ENCODE peak calls at places on chromosome 6, in eight cellular contexts. W is body of pancreas, R is upper lobe of left lung, A is cardiac muscle cell, H is heart left ventricle, S is testis, Z is heart right ventricle, O is lower lobe of right lung. V is an unnamed sample. For H3K4me1, the result is how much of the 10 kb centered on the place peaks cover.

GRCh38 chr6:155341130-155341828 is 27.0 kb upstream of the TFB1M start:
- DNase-seq in H (no peak), O (no peak), S (no peak), A (peak), W (no peak), R (no peak), Z (no peak), V (no peak)

GRCh38 chr6:81772741-81773140 is 20.3 kb upstream of the TENT5A start:
- DNase-seq in H (no peak), A (no peak), S (no peak), Z (no peak), W (no peak), R (no peak), O (no peak), V (no peak)

GRCh38 chr6:165876568-165876967 is 213.5 kb upstream of the PDE10A start:
- DNase-seq in R (no peak), A (peak), O (no peak), S (no peak), H (peak), W (peak), Z (peak), V (no peak)

GRCh38 chr6:168318090-168318489 is 1.5 kb downstream of the DACT2 start:
- DNase-seq in O (no peak), A (no peak), S (no peak), R (no peak), H (no peak), Z (no peak), W (no peak), V (no peak)

GRCh38 chr6:97812940-97813339 is 529.9 kb upstream of the MMS22L start:
- DNase-seq in R (no peak), H (no peak), Z (no peak), A (no peak), S (no peak), O (no peak), W (no peak), V (no peak)

GRCh38 chr6:126531273-126531672 is 191.4 kb downstream of the CENPW start:
- DNase-seq in S (no peak), O (no peak), A (no peak), R (no peak), H (no peak), W (no peak), Z (no peak), V (no peak)

GRCh38 chr6:6758915-6759654 is 170.6 kb downstream of the LY86 start:
- DNase-seq in Z (no peak), W (peak), H (peak), S (peak), O (no peak), R (peak), A (peak), V (peak)

GRCh38 chr6:65566117-65566516 is 140.9 kb downstream of the EYS start:
- DNase-seq in W (no peak), O (no peak), H (no peak), R (no peak), S (no peak), Z (no peak), A (no peak), V (peak)

GRCh38 chr6:40966860-40967259 is 72.2 kb downstream of the UNC5CL start:
- DNase-seq in H (no peak), A (no peak), W (no peak), O (no peak), S (no peak), Z (no peak), R (no peak), V (no peak)

GRCh38 chr6:164069352-164070022 is 655.0 kb downstream of the QKI start:
- DNase-seq in O (no peak), R (peak), S (no peak), A (peak), H (peak), W (no peak), Z (peak), V (peak)

GRCh38 chr6:142680308-142680707 is 264.7 kb downstream of the HIVEP2 start:
- DNase-seq in H (no peak), R (no peak), Z (no peak), A (peak), W (no peak), O (no peak), S (no peak), V (no peak)

GRCh38 chr6:131443514-131443913 is 129.5 kb upstream of the ARG1 start:
- DNase-seq in W (no peak), O (no peak), H (no peak), Z (no peak), R (no peak), A (no peak), S (no peak), V (no peak)

GRCh38 chr6:118350881-118351430 is 197.1 kb upstream of the PLN start:
- DNase-seq in H (no peak), S (no peak), A (no peak), Z (no peak), W (no peak), O (no peak), R (no peak), V (peak)

GRCh38 chr6:153662982-153663381 is 376.1 kb upstream of the OPRM1 start:
- DNase-seq in A (no peak), R (no peak), W (no peak), H (no peak), O (no peak), S (no peak), Z (no peak), V (no peak)

GRCh38 chr6:44858998-44859397 is 469.1 kb upstream of the RUNX2 start:
- DNase-seq in A (peak), S (no peak), H (no peak), O (no peak), Z (no peak), W (no peak), R (no peak), V (peak)

GRCh38 chr6:151763303-151763702 is 44.2 kb upstream of the ESR1 start:
- DNase-seq in W (no peak), H (no peak), S (peak), R (no peak), Z (no peak), O (no peak), A (peak), V (peak)

GRCh38 chr6:15246217-15247211 is 645 bp downstream of the JARID2 start:
- DNase-seq in A (peak), S (no peak), Z (no peak), W (no peak), O (no peak), R (no peak), H (no peak), V (peak)

GRCh38 chr6:136252441-136252840 is 2.3 kb upstream of the MTFR2 start:
- DNase-seq in S (no peak), O (no peak), W (no peak), A (no peak), Z (no peak), R (no peak), H (no peak), V (no peak)
- H3K4me3 ChIP-seq in S (no peak), O (no peak), W (no peak), A (no peak), Z (no peak), R (no peak), H (no peak), V (no peak)

GRCh38 chr6:35092362-35093117 is 48.6 kb downstream of the TCP11 start:
- DNase-seq in A (peak), Z (no peak), H (no peak), R (no peak), O (no peak), S (no peak), W (no peak), V (no peak)

GRCh38 chr6:35094183-35094582 is 47.0 kb downstream of the TCP11 start:
- DNase-seq in Z (no peak), O (no peak), W (no peak), R (no peak), S (no peak), H (no peak), A (peak), V (no peak)

GRCh38 chr6:35091353-35092083 is 49.6 kb downstream of the TCP11 start:
- DNase-seq in S (no peak), O (no peak), A (no peak), R (no peak), W (no peak), Z (no peak), H (no peak), V (no peak)

GRCh38 chr6:35093118-35093445 is 48.1 kb downstream of the TCP11 start:
- DNase-seq in A (no peak), S (no peak), W (no peak), O (no peak), Z (no peak), H (no peak), R (no peak), V (no peak)

GRCh38 chr6:35093783-35094182 is 47.4 kb downstream of the TCP11 start:
- DNase-seq in R (no peak), Z (no peak), W (no peak), S (no peak), O (no peak), H (no peak), A (no peak), V (no peak)
- H3K4me1 ChIP-seq in R (under half), Z (under half), W (under half), S (under half), O (under half), H (under half), A (under half), V (under half)

GRCh38 chr6:160881409-160881808 is 110.2 kb upstream of the MAP3K4 start:
- DNase-seq in H (no peak), W (no peak), S (no peak), Z (no peak), O (no peak), R (no peak), A (no peak), V (no peak)
- H3K4me3 ChIP-seq in H (no peak), W (no peak), S (no peak), Z (no peak), O (no peak), R (no peak), A (no peak), V (no peak)

DNA sequence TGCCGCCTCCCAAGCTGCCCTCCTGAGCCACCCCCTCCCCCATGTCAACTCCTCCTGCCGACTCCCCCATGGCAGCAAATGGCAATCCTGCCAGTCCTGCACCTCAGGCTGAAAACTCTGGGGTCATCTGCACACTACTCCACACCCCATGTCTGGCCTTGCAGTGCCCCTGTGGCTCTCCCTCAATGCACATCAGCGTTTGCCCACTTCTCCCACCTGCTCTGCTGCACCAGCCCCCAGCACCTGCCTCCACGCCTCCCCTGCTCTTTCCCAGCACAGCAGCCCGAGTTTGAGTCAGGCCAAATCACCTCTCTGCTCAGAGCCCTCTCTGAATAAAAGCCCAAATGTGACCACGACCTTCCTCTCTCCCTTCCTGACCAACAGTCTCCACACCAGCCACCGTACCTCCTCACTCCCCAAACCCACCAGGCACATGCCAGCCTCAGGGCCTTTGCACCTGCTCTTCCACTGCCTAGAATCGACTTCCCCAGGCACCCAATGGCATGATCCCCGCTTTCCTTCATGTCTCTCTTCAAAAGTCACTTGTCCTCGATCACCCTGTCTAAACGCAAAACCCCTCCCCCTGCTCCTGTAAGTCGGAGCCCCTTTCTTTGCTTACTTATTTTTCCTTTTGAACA is 4.3 kb downstream of the PXDC1 start:
- DNase-seq in O (no peak), A (no peak), R (no peak), S (no peak), H (no peak), W (no peak), Z (no peak), V (no peak)
- H3K4me1 ChIP-seq in O (half or more), A (under half), R (half or more), S (under half), H (half or more), W (half or more), Z (half or more), V (under half)

GRCh38 chr6:35058041-35058675 is 83.0 kb downstream of the TCP11 start:
- DNase-seq in A (no peak), R (no peak), Z (no peak), O (no peak), H (peak), W (no peak), S (no peak), V (no peak)
- H3K4me3 ChIP-seq in A (no peak), R (no peak), Z (peak), O (no peak), H (peak), W (no peak), S (no peak), V (no peak)

DNA sequence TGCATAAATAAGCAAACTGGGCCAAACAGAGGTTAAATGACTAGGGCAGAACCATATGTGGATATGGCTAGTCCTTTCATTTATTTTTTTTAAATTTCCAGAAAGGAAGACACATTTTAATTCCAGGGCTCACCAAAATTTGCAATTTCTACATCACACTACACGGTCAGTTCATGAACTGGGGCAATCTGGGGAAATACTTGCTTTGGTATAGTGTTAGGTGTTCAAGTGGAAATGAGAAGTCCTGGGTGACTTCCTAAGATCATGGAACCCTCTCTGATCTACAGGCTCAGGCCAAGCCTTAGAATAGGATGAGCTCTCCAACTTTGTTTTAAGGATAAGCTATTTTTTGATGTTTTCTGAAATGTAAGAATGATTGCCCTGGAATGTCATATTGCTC is 128.6 kb upstream of the SPACA1 start:
- DNase-seq in Z (no peak), O (no peak), S (no peak), R (no peak), W (no peak), H (no peak), A (no peak), V (no peak)
- H3K4me1 ChIP-seq in Z (under half), O (under half), S (under half), R (under half), W (under half), H (under half), A (under half), V (under half)

GRCh38 chr6:137415127-137415833 is 78.9 kb downstream of the OLIG3 start:
- DNase-seq in S (peak), R (peak), A (peak), W (peak), H (peak), Z (peak), O (peak), V (no peak)

GRCh38 chr6:137415834-137416190 is 78.4 kb downstream of the OLIG3 start:
- DNase-seq in W (no peak), O (no peak), R (no peak), H (no peak), Z (no peak), A (no peak), S (no peak), V (no peak)

GRCh38 chr6:137413482-137413881 is 80.7 kb downstream of the OLIG3 start:
- DNase-seq in R (no peak), O (no peak), Z (no peak), S (no peak), H (no peak), A (no peak), W (no peak), V (no peak)

GRCh38 chr6:137416376-137417109 is 77.7 kb downstream of the OLIG3 start:
- DNase-seq in S (peak), H (no peak), A (peak), W (no peak), Z (no peak), O (no peak), R (no peak), V (no peak)

DNA sequence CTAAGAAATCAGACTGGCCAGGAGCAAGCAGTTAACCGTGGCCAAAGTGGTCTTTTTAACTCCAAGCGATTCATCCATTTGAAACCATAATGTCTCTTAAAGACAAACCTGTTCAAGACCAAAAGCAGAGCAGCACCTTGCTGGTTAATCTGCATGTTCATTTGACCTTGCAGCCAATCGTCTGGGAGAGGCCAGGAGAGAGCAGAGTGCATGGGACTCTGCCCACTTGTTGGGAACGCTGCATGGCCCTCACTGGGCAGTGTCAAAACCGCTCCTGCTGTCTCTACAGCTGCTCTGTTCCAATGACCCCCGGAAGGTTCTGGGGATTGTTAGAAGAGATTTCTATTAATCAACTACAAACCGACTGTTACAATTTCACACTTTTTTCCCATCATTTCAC is 79.6 kb downstream of the OLIG3 start:
- DNase-seq in S (no peak), O (no peak), R (no peak), H (no peak), A (no peak), W (no peak), Z (no peak), V (no peak)
- H3K4me3 ChIP-seq in S (peak), O (peak), R (no peak), H (peak), A (no peak), W (no peak), Z (peak), V (no peak)

V was measured in SJCRH30.